ENCODE peak calls at places on chromosome 19, in four cellular contexts. One of them, this sample, is unnamed.

GRCh38 chr19:1177322-1178114 is 3.5 kb upstream of the SBNO2 start:
- DNase-seq in nephron progenitor cell: no peak
- DNase-seq in activated CD8-positive, alpha-beta memory T cell treated with anti-CD3 and anti-CD28 coated beads, Interleukin-2, amount 50 U/mL, for 48 hours: no peak
- DNase-seq in breast epithelium: no peak
- DNase-seq in this sample: no peak

GRCh38 chr19:2722541-2723344 is 1.6 kb upstream of the DIRAS1 start:
- DNase-seq in nephron progenitor cell: no peak
- DNase-seq in breast epithelium: peak
- DNase-seq in activated CD8-positive, alpha-beta memory T cell treated with anti-CD3 and anti-CD28 coated beads, Interleukin-2, amount 50 U/mL, for 48 hours: no peak
- DNase-seq in this sample: no peak

GRCh38 chr19:44925114-44925891 is 10.9 kb downstream of the APOC1 start:
- DNase-seq in nephron progenitor cell: no peak
- DNase-seq in activated CD8-positive, alpha-beta memory T cell treated with anti-CD3 and anti-CD28 coated beads, Interleukin-2, amount 50 U/mL, for 48 hours: no peak
- DNase-seq in breast epithelium: peak
- DNase-seq in this sample: no peak

GRCh38 chr19:47779524-47780214 is 1.2 kb downstream of the SELENOW start:
- DNase-seq in breast epithelium: peak
- DNase-seq in nephron progenitor cell: no peak
- DNase-seq in activated CD8-positive, alpha-beta memory T cell treated with anti-CD3 and anti-CD28 coated beads, Interleukin-2, amount 50 U/mL, for 48 hours: no peak
- DNase-seq in this sample: no peak

GRCh38 chr19:40594657-40595077 is 6.5 kb upstream of the LTBP4 start:
- DNase-seq in activated CD8-positive, alpha-beta memory T cell treated with anti-CD3 and anti-CD28 coated beads, Interleukin-2, amount 50 U/mL, for 48 hours: no peak
- DNase-seq in breast epithelium: no peak
- DNase-seq in nephron progenitor cell: no peak
- DNase-seq in this sample: peak

GRCh38 chr19:48961673-48962028 is 3.5 kb upstream of the FTL start:
- DNase-seq in breast epithelium: no peak
- DNase-seq in activated CD8-positive, alpha-beta memory T cell treated with anti-CD3 and anti-CD28 coated beads, Interleukin-2, amount 50 U/mL, for 48 hours: no peak
- DNase-seq in nephron progenitor cell: no peak
- DNase-seq in this sample: no peak

GRCh38 chr19:677201-677600 is 1.0 kb downstream of the FSTL3 start:
- DNase-seq in nephron progenitor cell: no peak
- DNase-seq in activated CD8-positive, alpha-beta memory T cell treated with anti-CD3 and anti-CD28 coated beads, Interleukin-2, amount 50 U/mL, for 48 hours: no peak
- DNase-seq in breast epithelium: peak
- DNase-seq in this sample: no peak

GRCh38 chr19:48513289-48514122 is 1.9 kb upstream of the LMTK3 start:
- DNase-seq in nephron progenitor cell: peak
- DNase-seq in activated CD8-positive, alpha-beta memory T cell treated with anti-CD3 and anti-CD28 coated beads, Interleukin-2, amount 50 U/mL, for 48 hours: peak
- DNase-seq in breast epithelium: no peak
- DNase-seq in this sample: peak

GRCh38 chr19:18558202-18558555 is 509 bp downstream of the KXD1 start:
- DNase-seq in nephron progenitor cell: no peak
- DNase-seq in breast epithelium: no peak
- DNase-seq in activated CD8-positive, alpha-beta memory T cell treated with anti-CD3 and anti-CD28 coated beads, Interleukin-2, amount 50 U/mL, for 48 hours: no peak
- DNase-seq in this sample: no peak

GRCh38 chr19:17775245-17775927 is 19.6 kb upstream of the B3GNT3 start:
- DNase-seq in nephron progenitor cell: peak
- DNase-seq in breast epithelium: no peak
- DNase-seq in activated CD8-positive, alpha-beta memory T cell treated with anti-CD3 and anti-CD28 coated beads, Interleukin-2, amount 50 U/mL, for 48 hours: peak
- DNase-seq in this sample: peak

GRCh38 chr19:55590621-55591020 is 8.7 kb downstream of the FIZ1 start:
- DNase-seq in breast epithelium: no peak
- DNase-seq in activated CD8-positive, alpha-beta memory T cell treated with anti-CD3 and anti-CD28 coated beads, Interleukin-2, amount 50 U/mL, for 48 hours: no peak
- DNase-seq in nephron progenitor cell: no peak
- DNase-seq in this sample: no peak

GRCh38 chr19:38977445-38978314 is 2.1 kb upstream of the FBXO17 start:
- DNase-seq in nephron progenitor cell: no peak
- DNase-seq in breast epithelium: no peak
- DNase-seq in activated CD8-positive, alpha-beta memory T cell treated with anti-CD3 and anti-CD28 coated beads, Interleukin-2, amount 50 U/mL, for 48 hours: peak
- DNase-seq in this sample: no peak

GRCh38 chr19:15253076-15253475 is 20.8 kb upstream of the EPHX3 start:
- DNase-seq in breast epithelium: no peak
- DNase-seq in nephron progenitor cell: no peak
- DNase-seq in activated CD8-positive, alpha-beta memory T cell treated with anti-CD3 and anti-CD28 coated beads, Interleukin-2, amount 50 U/mL, for 48 hours: no peak
- DNase-seq in this sample: no peak

GRCh38 chr19:58054792-58055482 is 4.1 kb upstream of the ZNF135 start:
- DNase-seq in breast epithelium: peak
- DNase-seq in nephron progenitor cell: no peak
- DNase-seq in activated CD8-positive, alpha-beta memory T cell treated with anti-CD3 and anti-CD28 coated beads, Interleukin-2, amount 50 U/mL, for 48 hours: no peak
- DNase-seq in this sample: peak

GRCh38 chr19:3881272-3882040 is 971 bp downstream of the ATCAY start:
- DNase-seq in breast epithelium: no peak
- DNase-seq in nephron progenitor cell: no peak
- DNase-seq in activated CD8-positive, alpha-beta memory T cell treated with anti-CD3 and anti-CD28 coated beads, Interleukin-2, amount 50 U/mL, for 48 hours: no peak
- DNase-seq in this sample: peak

GRCh38 chr19:17021793-17022590 is 4.6 kb downstream of the CPAMD8 start:
- DNase-seq in breast epithelium: peak
- DNase-seq in nephron progenitor cell: no peak
- DNase-seq in activated CD8-positive, alpha-beta memory T cell treated with anti-CD3 and anti-CD28 coated beads, Interleukin-2, amount 50 U/mL, for 48 hours: no peak
- DNase-seq in this sample: no peak

GRCh38 chr19:50817941-50818858 is 5.4 kb downstream of the KLK1 start:
- DNase-seq in nephron progenitor cell: peak
- DNase-seq in activated CD8-positive, alpha-beta memory T cell treated with anti-CD3 and anti-CD28 coated beads, Interleukin-2, amount 50 U/mL, for 48 hours: peak
- DNase-seq in breast epithelium: no peak
- DNase-seq in this sample: peak

GRCh38 chr19:27793128-27793643 is 1419.8 kb downstream of the UQCRFS1 start:
- DNase-seq in nephron progenitor cell: peak
- DNase-seq in activated CD8-positive, alpha-beta memory T cell treated with anti-CD3 and anti-CD28 coated beads, Interleukin-2, amount 50 U/mL, for 48 hours: no peak
- DNase-seq in breast epithelium: peak
- DNase-seq in this sample: peak

GRCh38 chr19:33864311-33864850 is 67.7 kb downstream of the KCTD15 start:
- DNase-seq in activated CD8-positive, alpha-beta memory T cell treated with anti-CD3 and anti-CD28 coated beads, Interleukin-2, amount 50 U/mL, for 48 hours: no peak
- DNase-seq in breast epithelium: no peak
- DNase-seq in nephron progenitor cell: no peak
- DNase-seq in this sample: no peak

GRCh38 chr19:54873990-54874389 is at the start of gene FCAR:
- DNase-seq in nephron progenitor cell: no peak
- DNase-seq in activated CD8-positive, alpha-beta memory T cell treated with anti-CD3 and anti-CD28 coated beads, Interleukin-2, amount 50 U/mL, for 48 hours: no peak
- DNase-seq in breast epithelium: no peak
- DNase-seq in this sample: no peak

GRCh38 chr19:31074751-31075150 is 274.5 kb downstream of the TSHZ3 start:
- DNase-seq in activated CD8-positive, alpha-beta memory T cell treated with anti-CD3 and anti-CD28 coated beads, Interleukin-2, amount 50 U/mL, for 48 hours: no peak
- DNase-seq in breast epithelium: no peak
- DNase-seq in nephron progenitor cell: no peak
- DNase-seq in this sample: no peak

GRCh38 chr19:10551698-10552301 is 8.1 kb downstream of the ATG4D start:
- DNase-seq in nephron progenitor cell: no peak
- DNase-seq in breast epithelium: no peak
- DNase-seq in activated CD8-positive, alpha-beta memory T cell treated with anti-CD3 and anti-CD28 coated beads, Interleukin-2, amount 50 U/mL, for 48 hours: no peak
- DNase-seq in this sample: peak

GRCh38 chr19:50489461-50490011 is 12.9 kb upstream of the GARIN5A start:
- DNase-seq in activated CD8-positive, alpha-beta memory T cell treated with anti-CD3 and anti-CD28 coated beads, Interleukin-2, amount 50 U/mL, for 48 hours: no peak
- DNase-seq in breast epithelium: no peak
- DNase-seq in nephron progenitor cell: no peak
- DNase-seq in this sample: no peak

GRCh38 chr19:2149980-2150793 is 1.2 kb downstream of the AP3D1 start:
- DNase-seq in activated CD8-positive, alpha-beta memory T cell treated with anti-CD3 and anti-CD28 coated beads, Interleukin-2, amount 50 U/mL, for 48 hours: peak
- DNase-seq in nephron progenitor cell: no peak
- DNase-seq in breast epithelium: peak
- DNase-seq in this sample: no peak

GRCh38 chr19:10286803-10287737 is at the start of gene ICAM4:
- DNase-seq in nephron progenitor cell: peak
- DNase-seq in activated CD8-positive, alpha-beta memory T cell treated with anti-CD3 and anti-CD28 coated beads, Interleukin-2, amount 50 U/mL, for 48 hours: peak
- DNase-seq in breast epithelium: no peak
- DNase-seq in this sample: no peak

GRCh38 chr19:38321646-38322323 is 2.1 kb downstream of the KCNK6 start:
- DNase-seq in nephron progenitor cell: no peak
- DNase-seq in breast epithelium: no peak
- DNase-seq in activated CD8-positive, alpha-beta memory T cell treated with anti-CD3 and anti-CD28 coated beads, Interleukin-2, amount 50 U/mL, for 48 hours: no peak
- DNase-seq in this sample: no peak

GRCh38 chr19:54333586-54334298 is 5.2 kb downstream of the LILRA4 start:
- DNase-seq in breast epithelium: no peak
- DNase-seq in nephron progenitor cell: no peak
- DNase-seq in activated CD8-positive, alpha-beta memory T cell treated with anti-CD3 and anti-CD28 coated beads, Interleukin-2, amount 50 U/mL, for 48 hours: no peak
- DNase-seq in this sample: no peak

GRCh38 chr19:13234518-13234917 is 84.3 kb downstream of the IER2 start:
- DNase-seq in nephron progenitor cell: peak
- DNase-seq in activated CD8-positive, alpha-beta memory T cell treated with anti-CD3 and anti-CD28 coated beads, Interleukin-2, amount 50 U/mL, for 48 hours: peak
- DNase-seq in breast epithelium: no peak
- DNase-seq in this sample: peak

GRCh38 chr19:47112664-47113445 is 721 bp downstream of the ZC3H4 start:
- DNase-seq in breast epithelium: peak
- DNase-seq in activated CD8-positive, alpha-beta memory T cell treated with anti-CD3 and anti-CD28 coated beads, Interleukin-2, amount 50 U/mL, for 48 hours: peak
- DNase-seq in nephron progenitor cell: peak
- DNase-seq in this sample: peak

GRCh38 chr19:45217193-45217956 is 27.8 kb downstream of the EXOC3L2 start:
- DNase-seq in nephron progenitor cell: peak
- DNase-seq in breast epithelium: no peak
- DNase-seq in activated CD8-positive, alpha-beta memory T cell treated with anti-CD3 and anti-CD28 coated beads, Interleukin-2, amount 50 U/mL, for 48 hours: no peak
- DNase-seq in this sample: no peak

GRCh38 chr19:30074741-30075460 is 132.9 kb downstream of the URI1 start:
- DNase-seq in breast epithelium: no peak
- DNase-seq in nephron progenitor cell: no peak
- DNase-seq in activated CD8-positive, alpha-beta memory T cell treated with anti-CD3 and anti-CD28 coated beads, Interleukin-2, amount 50 U/mL, for 48 hours: no peak
- DNase-seq in this sample: no peak

GRCh38 chr19:27694361-27695055 is 1518.4 kb downstream of the UQCRFS1 start:
- DNase-seq in activated CD8-positive, alpha-beta memory T cell treated with anti-CD3 and anti-CD28 coated beads, Interleukin-2, amount 50 U/mL, for 48 hours: no peak
- DNase-seq in breast epithelium: no peak
- DNase-seq in nephron progenitor cell: no peak
- DNase-seq in this sample: no peak

GRCh38 chr19:32189956-32190706 is 155.3 kb upstream of the ZNF507 start:
- DNase-seq in activated CD8-positive, alpha-beta memory T cell treated with anti-CD3 and anti-CD28 coated beads, Interleukin-2, amount 50 U/mL, for 48 hours: no peak
- DNase-seq in nephron progenitor cell: no peak
- DNase-seq in breast epithelium: no peak
- DNase-seq in this sample: peak

GRCh38 chr19:1431759-1432506 is 6.3 kb upstream of the RPS15 start:
- DNase-seq in activated CD8-positive, alpha-beta memory T cell treated with anti-CD3 and anti-CD28 coated beads, Interleukin-2, amount 50 U/mL, for 48 hours: no peak
- DNase-seq in breast epithelium: no peak
- DNase-seq in nephron progenitor cell: no peak
- DNase-seq in this sample: no peak

GRCh38 chr19:2982983-2983350 is 5.6 kb downstream of the TLE6 start:
- DNase-seq in breast epithelium: peak
- DNase-seq in activated CD8-positive, alpha-beta memory T cell treated with anti-CD3 and anti-CD28 coated beads, Interleukin-2, amount 50 U/mL, for 48 hours: no peak
- DNase-seq in nephron progenitor cell: no peak
- DNase-seq in this sample: peak

GRCh38 chr19:6713773-6714692 is 6.4 kb downstream of the C3 start:
- DNase-seq in breast epithelium: no peak
- DNase-seq in activated CD8-positive, alpha-beta memory T cell treated with anti-CD3 and anti-CD28 coated beads, Interleukin-2, amount 50 U/mL, for 48 hours: no peak
- DNase-seq in nephron progenitor cell: no peak
- DNase-seq in this sample: peak

GRCh38 chr19:41696402-41697197 is 8.5 kb upstream of the CEACAM7 start:
- DNase-seq in activated CD8-positive, alpha-beta memory T cell treated with anti-CD3 and anti-CD28 coated beads, Interleukin-2, amount 50 U/mL, for 48 hours: peak
- DNase-seq in nephron progenitor cell: peak
- DNase-seq in breast epithelium: no peak
- DNase-seq in this sample: no peak

GRCh38 chr19:54231077-54231931 is 8.5 kb upstream of the LILRB3 start:
- DNase-seq in nephron progenitor cell: peak
- DNase-seq in activated CD8-positive, alpha-beta memory T cell treated with anti-CD3 and anti-CD28 coated beads, Interleukin-2, amount 50 U/mL, for 48 hours: peak
- DNase-seq in breast epithelium: peak
- DNase-seq in this sample: peak

GRCh38 chr19:5480427-5480836 is 25.2 kb downstream of the ZNRF4 start:
- DNase-seq in nephron progenitor cell: peak
- DNase-seq in breast epithelium: no peak
- DNase-seq in activated CD8-positive, alpha-beta memory T cell treated with anti-CD3 and anti-CD28 coated beads, Interleukin-2, amount 50 U/mL, for 48 hours: peak
- DNase-seq in this sample: no peak